ENCODE peak calls at places on chromosomes 11 and 22, in seven cellular contexts. Q is GOT3; G is WTC11; T is amygdala; M is substantia nigra; B is activated T-helper 1 cell treated with anti-CD3 and anti-CD28 coated beads, Interleukin-12 subunit alpha, Interleukin-12 subunit beta, Interleukin-2, Interleukin-4 antibody, amounts not matched to agents 30 ng/mL and 10 ng/mL and 1 ng/mL, durations not matched to agents 14 hours and 24 hours and 36 hours; S is stimulated activated CD4-positive, alpha-beta T cell treated with anti-CD3 and anti-CD28 coated beads, Interleukin-12 subunit alpha, Interleukin-12 subunit beta, amount 100 ng/mL, for 4 hours. Z is an unnamed sample.

GRCh38 chr11:113531575-113532451 is 56.6 kb upstream of the DRD2 start:
- DNase-seq in Q (no peak), G (no peak), T (no peak), M (no peak), B (no peak), S (no peak), Z (no peak)

GRCh38 chr11:433641-434040 is 8.2 kb downstream of the ANO9 start:
- DNase-seq in Q (no peak), G (no peak), T (no peak), M (no peak), B (no peak), S (no peak), Z (no peak)

GRCh38 chr11:2202071-2202899 is 30.7 kb upstream of the TH start:
- DNase-seq in Q (no peak), G (no peak), T (no peak), M (no peak), B (no peak), S (no peak), Z (no peak)

GRCh38 chr11:78199015-78199652 is 10.4 kb downstream of the USP35 start:
- DNase-seq in Q (no peak), G (no peak), T (no peak), M (no peak), B (no peak), S (no peak), Z (no peak)

GRCh38 chr22:50562523-50563409 is at the start of gene SYCE3:
- DNase-seq in Q (peak), G (peak), T (peak), M (peak), B (peak), S (peak), Z (peak)

GRCh38 chr11:44829838-44830237 is 103.1 kb downstream of the TSPAN18 start:
- DNase-seq in Q (no peak), G (no peak), T (no peak), M (no peak), B (no peak), S (no peak), Z (no peak)

GRCh38 chr11:131855320-131855719 is 484.9 kb downstream of the NTM start:
- DNase-seq in Q (no peak), G (no peak), T (no peak), M (no peak), B (no peak), S (no peak), Z (no peak)

GRCh38 chr11:75539459-75540022 is 13.8 kb upstream of the GDPD5 start:
- DNase-seq in Q (no peak), G (no peak), T (no peak), M (no peak), B (no peak), S (no peak), Z (no peak)

GRCh38 chr11:128715691-128716153 is 21.9 kb downstream of the FLI1 start:
- DNase-seq in Q (no peak), G (no peak), T (no peak), M (no peak), B (no peak), S (no peak), Z (peak)

GRCh38 chr11:15557831-15558230 is 443.1 kb downstream of the INSC start:
- DNase-seq in Q (no peak), G (no peak), T (no peak), M (no peak), B (no peak), S (no peak), Z (no peak)

GRCh38 chr11:12430912-12431311 is 53.5 kb downstream of the PARVA start:
- DNase-seq in Q (no peak), G (no peak), T (no peak), M (no peak), B (no peak), S (no peak), Z (no peak)

GRCh38 chr22:19755722-19756287 is 4.8 kb upstream of the TBX1 start:
- DNase-seq in Q (no peak), G (peak), T (no peak), M (no peak), B (no peak), S (no peak), Z (no peak)

GRCh38 chr11:8942518-8943066 is at the start of gene ASCL3:
- DNase-seq in Q (no peak), G (no peak), T (no peak), M (no peak), B (no peak), S (no peak), Z (no peak)

GRCh38 chr11:60899021-60899936 is 7.1 kb downstream of the PRPF19 start:
- DNase-seq in Q (no peak), G (peak), T (no peak), M (no peak), B (no peak), S (no peak), Z (peak)

GRCh38 chr11:1920909-1921575 is 1.5 kb downstream of the TNNT3 start:
- DNase-seq in Q (no peak), G (no peak), T (no peak), M (no peak), B (no peak), S (no peak), Z (no peak)

GRCh38 chr11:133362156-133362555 is 170.1 kb downstream of the OPCML start:
- DNase-seq in Q (no peak), G (no peak), T (no peak), M (no peak), B (no peak), S (no peak), Z (no peak)

GRCh38 chr11:6561288-6561687 is 42.1 kb downstream of the RRP8 start:
- DNase-seq in Q (no peak), G (no peak), T (no peak), M (no peak), B (no peak), S (no peak), Z (no peak)

GRCh38 chr22:46631113-46631512 is 10.9 kb downstream of the GRAMD4 start:
- DNase-seq in Q (no peak), G (no peak), T (no peak), M (no peak), B (no peak), S (no peak), Z (no peak)

GRCh38 chr22:38433871-38434270 is 21.1 kb downstream of the KCNJ4 start:
- DNase-seq in Q (no peak), G (no peak), T (no peak), M (no peak), B (no peak), S (no peak), Z (no peak)

GRCh38 chr11:17873571-17873970 is 139.0 kb downstream of the KCNC1 start:
- DNase-seq in Q (no peak), G (no peak), T (no peak), M (no peak), B (no peak), S (no peak), Z (no peak)

GRCh38 chr11:78371221-78371899 is 46.3 kb downstream of the GAB2 start:
- DNase-seq in Q (no peak), G (no peak), T (no peak), M (no peak), B (no peak), S (no peak), Z (peak)

Z was measured in NCI-H1092.